ENCODE peak calls at places on chromosomes 3 and 15, in seven cellular contexts. Q is Peyer's patch, P is fibroblast of mammary gland, W is lung, F is fibroblast of the conjunctiva, J is NCI-H187, V is glutamatergic neuron. U is an unnamed sample.

GRCh38 chr3:170997966-170998913 is 28.3 kb downstream of the SLC2A2 start:
- DNase-seq in Q (peak; percentile 58), P (peak; percentile 45), W (no peak), F (no peak), J (no peak), V (no peak), U (no peak)

GRCh38 chr3:123571264-123571972 is 13.4 kb downstream of the HACD2 start:
- DNase-seq in Q (no peak), P (no peak), W (no peak), F (no peak), J (no peak), V (no peak), U (no peak)

GRCh38 chr3:175620093-175620492 is 761.0 kb downstream of the NAALADL2 start:
- DNase-seq in Q (no peak), P (no peak), W (no peak), F (no peak), J (no peak), V (no peak), U (no peak)

GRCh38 chr3:2714856-2715255 is 395.3 kb downstream of the IL5RA start:
- DNase-seq in Q (no peak), P (no peak), W (no peak), F (no peak), J (no peak), V (no peak), U (no peak)

GRCh38 chr3:126442099-126442848 is 33.4 kb downstream of the ZXDC start:
- DNase-seq in Q (peak; percentile 34), P (no peak), W (no peak), F (no peak), J (no peak), V (no peak), U (no peak)

GRCh38 chr3:138442433-138442832 is 8.0 kb downstream of the ESYT3 start:
- DNase-seq in Q (no peak), P (peak; percentile 64), W (no peak), F (peak; percentile 34), J (no peak), V (no peak), U (no peak)

GRCh38 chr15:33874156-33874555 is 94.1 kb upstream of the CHRM5 start:
- DNase-seq in Q (no peak), P (no peak), W (no peak), F (no peak), J (no peak), V (no peak), U (no peak)

GRCh38 chr3:191296041-191296541 is 33.1 kb upstream of the CCDC50 start:
- DNase-seq in Q (no peak), P (no peak), W (no peak), F (no peak), J (no peak), V (no peak), U (no peak)

GRCh38 chr3:113933746-113934145 is 14.1 kb upstream of the ZDHHC23 start:
- DNase-seq in Q (no peak), P (no peak), W (no peak), F (no peak), J (no peak), V (no peak), U (no peak)

GRCh38 chr15:94494732-94495131 is 263.4 kb downstream of the MCTP2 start:
- DNase-seq in Q (no peak), P (no peak), W (no peak), F (no peak), J (no peak), V (no peak), U (no peak)

GRCh38 chr3:48555949-48556795 is 431 bp downstream of the PFKFB4 start:
- DNase-seq in Q (no peak), P (no peak), W (no peak), F (no peak), J (no peak), V (no peak), U (no peak)

GRCh38 chr3:182092662-182093262 is 381.0 kb downstream of the SOX2 start:
- DNase-seq in Q (no peak), P (no peak), W (no peak), F (no peak), J (no peak), V (no peak), U (no peak)

GRCh38 chr3:120798346-120798745 is 55.8 kb downstream of the GTF2E1 start:
- DNase-seq in Q (no peak), P (peak; percentile 76), W (no peak), F (no peak), J (no peak), V (no peak), U (no peak)

GRCh38 chr15:75720787-75721461 is 8.3 kb upstream of the CSPG4 start:
- DNase-seq in Q (peak; percentile 92), P (peak; percentile 24), W (peak; percentile 65), F (no peak), J (peak; percentile 13), V (peak; percentile 13), U (no peak)

GRCh38 chr3:158672293-158673176 is at the start of gene LXN:
- DNase-seq in Q (peak; percentile 93), P (peak; percentile 82), W (peak; percentile 88), F (peak; percentile 72), J (no peak), V (peak; percentile 82), U (peak; percentile 36)